ENCODE peak calls at places on chromosomes 16 and 17, in seven cellular contexts. Q, Z, R, E, C, W and U are unnamed samples.

GRCh38 chr17:38967290-38967738 is at the start of gene FBXO47:
- DNase-seq in Z (peak; percentile 94), R (no peak), E (peak; percentile 15), C (no peak), Q (no peak), W (peak; percentile 21), U (peak; percentile 58)

GRCh38 chr16:24328835-24329418 is 72.8 kb downstream of the CACNG3 start:
- DNase-seq in Z (no peak), E (no peak), R (no peak), Q (no peak), C (no peak), W (no peak), U (no peak)

GRCh38 chr17:7885357-7886226 is 3.0 kb upstream of the CHD3 start:
- DNase-seq in Q (peak; percentile 80), E (peak; percentile 62), R (no peak), W (no peak), C (no peak), Z (no peak), U (peak; percentile 45)

GRCh38 chr17:47208744-47209488 is at the start of gene MYL4:
- DNase-seq in C (no peak), Z (no peak), R (no peak), W (no peak), E (peak; percentile 68), Q (no peak), U (no peak)

GRCh38 chr17:63984651-63985386 is 12.1 kb upstream of the SCN4A start:
- DNase-seq in C (peak; percentile 64), E (peak; percentile 48), Z (no peak), Q (no peak), W (peak; percentile 38), R (no peak), U (no peak)

GRCh38 chr16:70715113-70715711 is 29.4 kb upstream of the MTSS2 start:
- DNase-seq in C (no peak), R (no peak), W (no peak), Q (peak; percentile 87), Z (no peak), E (peak; percentile 24), U (peak; percentile 45)

GRCh38 chr17:29836643-29837042 is 93.4 kb downstream of the SSH2 start:
- DNase-seq in C (no peak), Q (no peak), W (no peak), Z (no peak), E (no peak), R (no peak), U (no peak)

GRCh38 chr17:41814195-41814594 is 1.4 kb downstream of the FKBP10 start:
- DNase-seq in Q (no peak), Z (no peak), E (no peak), R (no peak), W (no peak), C (no peak), U (no peak)

GRCh38 chr17:34386925-34387550 is 24.0 kb upstream of the CCL1 start:
- DNase-seq in C (no peak), R (no peak), E (no peak), W (no peak), Z (no peak), Q (no peak), U (no peak)

GRCh38 chr16:75733305-75734141 is 7.2 kb upstream of the CPHXL start:
- DNase-seq in W (no peak), C (no peak), E (no peak), R (no peak), Q (no peak), Z (no peak), U (no peak)

GRCh38 chr17:38545531-38546225 is 60.1 kb downstream of the SRCIN1 start:
- DNase-seq in E (no peak), Q (no peak), W (peak; percentile 66), R (no peak), C (no peak), Z (no peak), U (no peak)

GRCh38 chr16:89972244-89973234 is 24.0 kb downstream of the DEF8 start:
- DNase-seq in W (peak; percentile 92), E (peak; percentile 100), C (peak; percentile 88), R (no peak), Z (peak; percentile 67), Q (peak; percentile 100), U (peak; percentile 100)

GRCh38 chr16:8832383-8833100 is 34.9 kb downstream of the PMM2 start:
- DNase-seq in R (no peak), Q (no peak), C (no peak), W (no peak), E (no peak), Z (no peak), U (no peak)

DNA sequence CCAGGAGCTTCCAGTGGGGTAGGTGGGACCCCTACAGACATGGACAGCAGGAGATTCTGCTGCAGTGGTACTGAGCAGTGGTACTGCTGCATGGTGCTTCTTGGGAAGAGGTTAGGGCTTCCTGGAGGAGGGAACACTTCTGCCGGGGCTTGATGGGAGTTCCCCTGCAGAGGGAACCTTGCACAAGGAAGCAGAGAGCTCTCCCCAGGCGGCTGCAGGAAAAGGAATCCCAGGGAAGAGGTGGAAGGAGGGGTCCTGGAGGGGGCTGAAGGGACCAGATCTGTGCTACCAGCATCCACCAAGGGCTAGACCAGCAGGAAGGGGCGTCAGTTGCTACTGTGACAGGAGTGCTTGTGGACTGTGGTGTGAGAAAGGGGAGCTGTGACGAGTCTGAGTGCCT is 10.6 kb downstream of the RIPOR1 start:
- DNase-seq in C (no peak), Q (no peak), E (no peak), Z (no peak), W (no peak), R (no peak), U (no peak)
- TF ChIP-seq JUND in C (no peak), Q (no peak), E (no peak), Z (no peak), W (no peak), R (no peak), U (no peak)

GRCh38 chr17:14428640-14429029 is 127.8 kb downstream of the HS3ST3B1 start:
- DNase-seq in Q (no peak), W (no peak), Z (no peak), C (no peak), R (no peak), E (no peak), U (no peak)

GRCh38 chr17:14429084-14429483 is 128.2 kb downstream of the HS3ST3B1 start:
- DNase-seq in C (no peak), W (no peak), Z (no peak), E (no peak), Q (no peak), R (no peak), U (no peak)

GRCh38 chr17:14432058-14432457 is 131.2 kb downstream of the HS3ST3B1 start:
- DNase-seq in E (no peak), R (no peak), Z (no peak), C (no peak), W (no peak), Q (no peak), U (no peak)

GRCh38 chr17:14427914-14428639 is 127.2 kb downstream of the HS3ST3B1 start:
- DNase-seq in R (peak; percentile 3), Q (no peak), Z (no peak), E (no peak), W (no peak), C (no peak), U (no peak)
- TF ChIP-seq JUND in R (no peak), Q (no peak), Z (no peak), E (no peak), W (no peak), C (no peak), U (no peak)

GRCh38 chr16:80592273-80592672 is 51.5 kb downstream of the DYNLRB2 start:
- DNase-seq in E (no peak), Z (no peak), C (no peak), Q (no peak), R (no peak), W (no peak), U (no peak)

GRCh38 chr16:80594756-80595155 is 54.0 kb downstream of the DYNLRB2 start:
- DNase-seq in C (no peak), Q (no peak), W (no peak), E (no peak), Z (no peak), R (no peak), U (no peak)

GRCh38 chr16:80586476-80586875 is 45.7 kb downstream of the DYNLRB2 start:
- DNase-seq in Z (no peak), Q (no peak), R (no peak), W (no peak), E (no peak), C (no peak), U (no peak)

GRCh38 chr16:80596507-80597207 is 55.9 kb downstream of the DYNLRB2 start:
- DNase-seq in Z (no peak), C (no peak), W (no peak), Q (no peak), E (no peak), R (no peak), U (no peak)

DNA sequence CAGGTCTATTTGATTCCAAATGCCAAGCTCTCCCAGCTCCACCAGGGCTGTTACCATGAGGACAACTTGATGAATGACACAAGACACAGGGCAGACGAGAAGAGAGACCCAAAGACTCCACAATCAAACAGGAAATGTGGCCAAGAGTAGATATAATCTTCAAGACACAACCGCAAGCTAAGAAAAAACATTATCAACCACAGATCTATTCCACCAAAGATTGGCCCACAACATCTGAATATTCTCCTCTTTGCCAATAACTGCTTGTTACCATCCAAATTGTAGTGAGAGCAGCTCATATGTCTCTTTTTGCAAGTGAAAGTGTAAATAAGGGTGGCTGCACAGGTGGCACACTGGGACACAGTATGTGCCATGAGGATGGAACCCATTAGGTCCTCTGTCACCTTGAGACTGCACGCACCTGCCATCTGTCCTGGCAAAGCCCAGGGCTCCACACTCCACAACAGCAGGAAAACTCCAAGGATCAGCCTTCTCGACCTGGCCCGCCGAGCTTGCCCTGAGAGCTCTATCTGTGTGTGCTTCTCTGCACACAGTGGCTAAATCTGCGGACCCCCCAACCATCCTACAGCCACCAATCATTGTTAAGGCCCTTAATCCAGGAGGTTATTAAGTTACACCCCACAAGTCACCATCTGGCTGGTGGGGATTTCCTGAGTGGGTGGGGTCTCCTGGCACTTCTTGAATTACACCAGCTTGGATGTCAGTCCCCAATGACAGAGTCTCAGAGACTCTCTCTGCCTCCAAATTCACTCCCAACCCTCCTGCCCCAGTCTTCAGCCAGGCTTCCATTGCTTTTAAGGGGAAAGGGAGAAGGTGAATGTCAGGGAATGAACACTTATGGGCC is 50.5 kb downstream of the DYNLRB2 start:
- DNase-seq in Q (no peak), W (no peak), C (no peak), Z (no peak), E (no peak), R (no peak), U (no peak)
- TF ChIP-seq JUND in Q (no peak), W (no peak), C (no peak), Z (no peak), E (no peak), R (no peak), U (no peak)

DNA sequence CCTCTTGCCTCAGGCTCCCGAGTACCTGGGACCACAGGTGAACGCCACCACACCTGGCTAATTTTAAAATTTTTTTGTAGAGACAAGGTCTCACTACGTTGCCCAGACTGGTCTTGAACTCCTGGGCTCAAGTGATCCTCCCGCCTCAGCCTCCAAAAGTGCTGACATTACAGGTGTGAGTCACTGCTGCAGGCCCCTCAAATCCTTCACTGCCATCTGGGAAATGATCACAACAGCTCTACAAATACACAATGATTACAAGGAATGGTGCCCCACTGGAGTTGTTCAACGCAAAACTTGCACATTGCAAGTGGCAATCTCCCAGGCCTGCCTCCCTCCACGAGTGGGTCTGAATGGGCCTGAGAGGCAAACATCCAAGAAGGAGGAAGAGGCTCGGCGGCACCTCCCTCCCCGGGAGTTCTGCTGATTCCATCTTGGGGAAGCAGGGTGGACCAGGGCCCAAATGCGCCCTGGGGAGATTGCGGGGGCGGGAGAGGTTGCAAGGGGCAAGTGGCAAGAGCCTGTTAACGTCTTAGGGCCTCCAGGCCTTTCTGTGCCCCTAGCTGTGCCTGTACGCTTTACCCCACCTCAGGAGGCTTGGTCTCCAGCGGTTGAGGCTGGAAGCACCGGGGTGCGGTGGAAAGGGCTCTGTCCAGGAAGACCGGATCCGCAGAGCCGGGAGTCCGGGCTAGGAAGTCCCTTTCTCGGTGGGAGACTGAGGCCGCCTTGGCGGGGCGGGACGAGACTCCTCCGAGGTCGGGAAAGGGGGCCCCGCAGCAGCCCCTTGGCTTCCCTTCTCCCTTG is 656 bp upstream of the IGFBP4 start:
- DNase-seq in Q (no peak), E (peak; percentile 62), C (no peak), R (no peak), W (no peak), Z (no peak), U (no peak)
- TF ChIP-seq JUND in Q (no peak), E (no peak), C (no peak), R (no peak), W (no peak), Z (no peak), U (no peak)